ENCODE peak calls at places on chromosome 13, in seven cellular contexts. One of them, this sample, is unnamed.

GRCh38 chr13:112748947-112749346 is 59.1 kb downstream of the ATP11A start:
- DNase-seq in activated gamma-delta T cell treated with anti-CD3 and anti-CD28 coated beads, Interleukin-2, amount 50 U/mL, for 16 hours: no peak
- DNase-seq in activated T-cell treated with anti-CD3 and anti-CD28 coated beads, Interleukin-2, amount 50 U/mL, for 72 hours: no peak
- DNase-seq in endothelial cell: no peak
- DNase-seq in ecto neural progenitor cell: no peak
- DNase-seq in Panc1: no peak
- DNase-seq in Peyer's patch: no peak
- DNase-seq in this sample: no peak

GRCh38 chr13:21637296-21637695 is 33.3 kb upstream of the MICU2 start:
- DNase-seq in activated gamma-delta T cell treated with anti-CD3 and anti-CD28 coated beads, Interleukin-2, amount 50 U/mL, for 16 hours: peak; percentile 1
- DNase-seq in activated T-cell treated with anti-CD3 and anti-CD28 coated beads, Interleukin-2, amount 50 U/mL, for 72 hours: peak; percentile 39
- DNase-seq in endothelial cell: no peak
- DNase-seq in ecto neural progenitor cell: no peak
- DNase-seq in Panc1: no peak
- DNase-seq in Peyer's patch: no peak
- DNase-seq in this sample: no peak

GRCh38 chr13:42064259-42064658 is 15.8 kb downstream of the DGKH start:
- DNase-seq in activated gamma-delta T cell treated with anti-CD3 and anti-CD28 coated beads, Interleukin-2, amount 50 U/mL, for 16 hours: no peak
- DNase-seq in activated T-cell treated with anti-CD3 and anti-CD28 coated beads, Interleukin-2, amount 50 U/mL, for 72 hours: no peak
- DNase-seq in endothelial cell: no peak
- DNase-seq in ecto neural progenitor cell: no peak
- DNase-seq in Panc1: no peak
- DNase-seq in Peyer's patch: no peak
- DNase-seq in this sample: no peak

GRCh38 chr13:98456423-98456845 is 120.5 kb downstream of the STK24 start:
- DNase-seq in activated gamma-delta T cell treated with anti-CD3 and anti-CD28 coated beads, Interleukin-2, amount 50 U/mL, for 16 hours: no peak
- DNase-seq in activated T-cell treated with anti-CD3 and anti-CD28 coated beads, Interleukin-2, amount 50 U/mL, for 72 hours: no peak
- DNase-seq in endothelial cell: no peak
- DNase-seq in ecto neural progenitor cell: no peak
- DNase-seq in Panc1: no peak
- DNase-seq in Peyer's patch: no peak
- DNase-seq in this sample: no peak

GRCh38 chr13:32209670-32210069 is 105.5 kb downstream of the ZAR1L start:
- DNase-seq in activated gamma-delta T cell treated with anti-CD3 and anti-CD28 coated beads, Interleukin-2, amount 50 U/mL, for 16 hours: no peak
- DNase-seq in activated T-cell treated with anti-CD3 and anti-CD28 coated beads, Interleukin-2, amount 50 U/mL, for 72 hours: no peak
- DNase-seq in endothelial cell: no peak
- DNase-seq in ecto neural progenitor cell: no peak
- DNase-seq in Panc1: no peak
- DNase-seq in Peyer's patch: no peak
- DNase-seq in this sample: no peak

GRCh38 chr13:38850868-38851626 is 139.6 kb downstream of the STOML3 start:
- DNase-seq in activated gamma-delta T cell treated with anti-CD3 and anti-CD28 coated beads, Interleukin-2, amount 50 U/mL, for 16 hours: no peak
- DNase-seq in activated T-cell treated with anti-CD3 and anti-CD28 coated beads, Interleukin-2, amount 50 U/mL, for 72 hours: no peak
- DNase-seq in endothelial cell: no peak
- DNase-seq in ecto neural progenitor cell: no peak
- DNase-seq in Panc1: no peak
- DNase-seq in Peyer's patch: no peak
- DNase-seq in this sample: no peak

GRCh38 chr13:110872768-110873638 is 41.9 kb downstream of the ANKRD10 start:
- DNase-seq in activated gamma-delta T cell treated with anti-CD3 and anti-CD28 coated beads, Interleukin-2, amount 50 U/mL, for 16 hours: no peak
- DNase-seq in activated T-cell treated with anti-CD3 and anti-CD28 coated beads, Interleukin-2, amount 50 U/mL, for 72 hours: no peak
- DNase-seq in endothelial cell: no peak
- DNase-seq in ecto neural progenitor cell: no peak
- DNase-seq in Panc1: no peak
- DNase-seq in Peyer's patch: no peak
- DNase-seq in this sample: no peak

GRCh38 chr13:90884066-90884465 is 463.4 kb upstream of the MIR17HG start:
- DNase-seq in activated gamma-delta T cell treated with anti-CD3 and anti-CD28 coated beads, Interleukin-2, amount 50 U/mL, for 16 hours: no peak
- DNase-seq in activated T-cell treated with anti-CD3 and anti-CD28 coated beads, Interleukin-2, amount 50 U/mL, for 72 hours: no peak
- DNase-seq in endothelial cell: no peak
- DNase-seq in ecto neural progenitor cell: no peak
- DNase-seq in Panc1: no peak
- DNase-seq in Peyer's patch: no peak
- DNase-seq in this sample: no peak

GRCh38 chr13:105334211-105334610 is 1201.3 kb downstream of the EFNB2 start:
- DNase-seq in activated gamma-delta T cell treated with anti-CD3 and anti-CD28 coated beads, Interleukin-2, amount 50 U/mL, for 16 hours: no peak
- DNase-seq in activated T-cell treated with anti-CD3 and anti-CD28 coated beads, Interleukin-2, amount 50 U/mL, for 72 hours: no peak
- DNase-seq in endothelial cell: no peak
- DNase-seq in ecto neural progenitor cell: no peak
- DNase-seq in Panc1: no peak
- DNase-seq in Peyer's patch: no peak
- DNase-seq in this sample: no peak

GRCh38 chr13:110307697-110308376 is 753 bp downstream of the COL4A2 start:
- DNase-seq in activated gamma-delta T cell treated with anti-CD3 and anti-CD28 coated beads, Interleukin-2, amount 50 U/mL, for 16 hours: no peak
- DNase-seq in activated T-cell treated with anti-CD3 and anti-CD28 coated beads, Interleukin-2, amount 50 U/mL, for 72 hours: no peak
- DNase-seq in endothelial cell: no peak
- DNase-seq in ecto neural progenitor cell: peak; percentile 75
- DNase-seq in Panc1: no peak
- DNase-seq in Peyer's patch: no peak
- DNase-seq in this sample: no peak

GRCh38 chr13:59750860-59751259 is 412.9 kb downstream of the DIAPH3 start:
- DNase-seq in activated gamma-delta T cell treated with anti-CD3 and anti-CD28 coated beads, Interleukin-2, amount 50 U/mL, for 16 hours: no peak
- DNase-seq in activated T-cell treated with anti-CD3 and anti-CD28 coated beads, Interleukin-2, amount 50 U/mL, for 72 hours: no peak
- DNase-seq in endothelial cell: peak; percentile 21
- DNase-seq in ecto neural progenitor cell: peak; percentile 74
- DNase-seq in Panc1: no peak
- DNase-seq in Peyer's patch: no peak
- DNase-seq in this sample: no peak

GRCh38 chr13:46994492-46994891 is 97.6 kb upstream of the HTR2A start:
- DNase-seq in activated gamma-delta T cell treated with anti-CD3 and anti-CD28 coated beads, Interleukin-2, amount 50 U/mL, for 16 hours: no peak
- DNase-seq in activated T-cell treated with anti-CD3 and anti-CD28 coated beads, Interleukin-2, amount 50 U/mL, for 72 hours: no peak
- DNase-seq in endothelial cell: no peak
- DNase-seq in ecto neural progenitor cell: no peak
- DNase-seq in Panc1: no peak
- DNase-seq in Peyer's patch: no peak
- DNase-seq in this sample: no peak

GRCh38 chr13:40993119-40993518 is 26.0 kb downstream of the ELF1 start:
- DNase-seq in activated gamma-delta T cell treated with anti-CD3 and anti-CD28 coated beads, Interleukin-2, amount 50 U/mL, for 16 hours: no peak
- DNase-seq in activated T-cell treated with anti-CD3 and anti-CD28 coated beads, Interleukin-2, amount 50 U/mL, for 72 hours: no peak
- DNase-seq in endothelial cell: peak; percentile 21
- DNase-seq in ecto neural progenitor cell: no peak
- DNase-seq in Panc1: no peak
- DNase-seq in Peyer's patch: no peak
- DNase-seq in this sample: no peak

GRCh38 chr13:103140001-103140671 is 73.9 kb upstream of the SLC10A2 start:
- DNase-seq in activated gamma-delta T cell treated with anti-CD3 and anti-CD28 coated beads, Interleukin-2, amount 50 U/mL, for 16 hours: no peak
- DNase-seq in activated T-cell treated with anti-CD3 and anti-CD28 coated beads, Interleukin-2, amount 50 U/mL, for 72 hours: no peak
- DNase-seq in endothelial cell: peak; percentile 30
- DNase-seq in ecto neural progenitor cell: no peak
- DNase-seq in Panc1: peak; percentile 13
- DNase-seq in Peyer's patch: no peak
- DNase-seq in this sample: no peak

GRCh38 chr13:109790951-109791605 is 4.7 kb upstream of the IRS2 start:
- DNase-seq in activated gamma-delta T cell treated with anti-CD3 and anti-CD28 coated beads, Interleukin-2, amount 50 U/mL, for 16 hours: no peak
- DNase-seq in activated T-cell treated with anti-CD3 and anti-CD28 coated beads, Interleukin-2, amount 50 U/mL, for 72 hours: no peak
- DNase-seq in endothelial cell: no peak
- DNase-seq in ecto neural progenitor cell: no peak
- DNase-seq in Panc1: no peak
- DNase-seq in Peyer's patch: no peak
- DNase-seq in this sample: peak; percentile 56

GRCh38 chr13:44221657-44222056 is 152.0 kb upstream of the SERP2 start:
- DNase-seq in activated gamma-delta T cell treated with anti-CD3 and anti-CD28 coated beads, Interleukin-2, amount 50 U/mL, for 16 hours: no peak
- DNase-seq in activated T-cell treated with anti-CD3 and anti-CD28 coated beads, Interleukin-2, amount 50 U/mL, for 72 hours: no peak
- DNase-seq in endothelial cell: no peak
- DNase-seq in ecto neural progenitor cell: no peak
- DNase-seq in Panc1: no peak
- DNase-seq in Peyer's patch: no peak
- DNase-seq in this sample: no peak

GRCh38 chr13:26619321-26619720 is 61.8 kb downstream of the WASF3 start:
- DNase-seq in activated gamma-delta T cell treated with anti-CD3 and anti-CD28 coated beads, Interleukin-2, amount 50 U/mL, for 16 hours: no peak
- DNase-seq in activated T-cell treated with anti-CD3 and anti-CD28 coated beads, Interleukin-2, amount 50 U/mL, for 72 hours: no peak
- DNase-seq in endothelial cell: no peak
- DNase-seq in ecto neural progenitor cell: no peak
- DNase-seq in Panc1: no peak
- DNase-seq in Peyer's patch: no peak
- DNase-seq in this sample: no peak

GRCh38 chr13:40770934-40771618 is at the start of gene MRPS31:
- DNase-seq in activated gamma-delta T cell treated with anti-CD3 and anti-CD28 coated beads, Interleukin-2, amount 50 U/mL, for 16 hours: peak; percentile 93
- DNase-seq in activated T-cell treated with anti-CD3 and anti-CD28 coated beads, Interleukin-2, amount 50 U/mL, for 72 hours: peak; percentile 97
- DNase-seq in endothelial cell: peak; percentile 96
- DNase-seq in ecto neural progenitor cell: peak; percentile 97
- DNase-seq in Panc1: peak; percentile 55
- DNase-seq in Peyer's patch: peak; percentile 95
- DNase-seq in this sample: peak; percentile 97

GRCh38 chr13:33185853-33186252 is 99.7 kb downstream of the STARD13 start:
- DNase-seq in activated gamma-delta T cell treated with anti-CD3 and anti-CD28 coated beads, Interleukin-2, amount 50 U/mL, for 16 hours: no peak
- DNase-seq in activated T-cell treated with anti-CD3 and anti-CD28 coated beads, Interleukin-2, amount 50 U/mL, for 72 hours: no peak
- DNase-seq in endothelial cell: no peak
- DNase-seq in ecto neural progenitor cell: no peak
- DNase-seq in Panc1: no peak
- DNase-seq in Peyer's patch: no peak
- DNase-seq in this sample: no peak

GRCh38 chr13:98998831-98999634 is 21.2 kb upstream of the DOCK9 start:
- DNase-seq in activated gamma-delta T cell treated with anti-CD3 and anti-CD28 coated beads, Interleukin-2, amount 50 U/mL, for 16 hours: no peak
- DNase-seq in activated T-cell treated with anti-CD3 and anti-CD28 coated beads, Interleukin-2, amount 50 U/mL, for 72 hours: peak; percentile 32
- DNase-seq in endothelial cell: no peak
- DNase-seq in ecto neural progenitor cell: no peak
- DNase-seq in Panc1: no peak
- DNase-seq in Peyer's patch: no peak
- DNase-seq in this sample: peak; percentile 40

GRCh38 chr13:94209110-94209509 is 270.4 kb downstream of the DCT start:
- DNase-seq in activated gamma-delta T cell treated with anti-CD3 and anti-CD28 coated beads, Interleukin-2, amount 50 U/mL, for 16 hours: no peak
- DNase-seq in activated T-cell treated with anti-CD3 and anti-CD28 coated beads, Interleukin-2, amount 50 U/mL, for 72 hours: no peak
- DNase-seq in endothelial cell: no peak
- DNase-seq in ecto neural progenitor cell: no peak
- DNase-seq in Panc1: no peak
- DNase-seq in Peyer's patch: no peak
- DNase-seq in this sample: no peak

GRCh38 chr13:39787086-39787487 is 131.6 kb downstream of the COG6 start:
- DNase-seq in activated gamma-delta T cell treated with anti-CD3 and anti-CD28 coated beads, Interleukin-2, amount 50 U/mL, for 16 hours: no peak
- DNase-seq in activated T-cell treated with anti-CD3 and anti-CD28 coated beads, Interleukin-2, amount 50 U/mL, for 72 hours: no peak
- DNase-seq in endothelial cell: no peak
- DNase-seq in ecto neural progenitor cell: no peak
- DNase-seq in Panc1: no peak
- DNase-seq in Peyer's patch: no peak
- DNase-seq in this sample: no peak